ENCODE peak calls at places on chromosome 6, in four cellular contexts. K is HepG2, F is K562, C is GM12878. Y is an unnamed sample.

GRCh38 chr6:168270274-168271174 is 49.1 kb downstream of the DACT2 start:
- DNase-seq in K (no peak), F (no peak), C (no peak), Y (no peak)

GRCh38 chr6:7821426-7821825 is 89.2 kb downstream of the TXNDC5 start:
- DNase-seq in K (no peak), F (no peak), C (no peak), Y (no peak)

GRCh38 chr6:54786154-54786553 is 60.4 kb upstream of the FAM83B start:
- DNase-seq in K (no peak), F (no peak), C (no peak), Y (no peak)

GRCh38 chr6:39402239-39402751 is 79.8 kb upstream of the KCNK16 start:
- DNase-seq in K (no peak), F (no peak), C (no peak), Y (no peak)

GRCh38 chr6:93136111-93136510 is 283.2 kb downstream of the EPHA7 start:
- DNase-seq in K (no peak), F (no peak), C (no peak), Y (no peak)

GRCh38 chr6:26233608-26234420 is 131.2 kb upstream of the BTN3A2 start:
- DNase-seq in K (no peak), F (peak), C (peak), Y (no peak)

GRCh38 chr6:139344186-139344963 is 30.1 kb downstream of the CITED2 start:
- DNase-seq in K (no peak), F (no peak), C (no peak), Y (no peak)

GRCh38 chr6:90484903-90485302 is 102.0 kb downstream of the MAP3K7 start:
- DNase-seq in K (no peak), F (peak), C (no peak), Y (no peak)

GRCh38 chr6:2770171-2770570 is 5.0 kb downstream of the WRNIP1 start:
- DNase-seq in K (no peak), F (peak), C (no peak), Y (no peak)

GRCh38 chr6:235763-236360 is 56.4 kb upstream of the DUSP22 start:
- DNase-seq in K (peak), F (no peak), C (peak), Y (no peak)

GRCh38 chr6:144036064-144036873 is 28.2 kb upstream of the PLAGL1 start:
- DNase-seq in K (peak), F (no peak), C (no peak), Y (no peak)

GRCh38 chr6:22281691-22282090 is 15.1 kb downstream of the PRL start:
- DNase-seq in K (no peak), F (no peak), C (no peak), Y (no peak)

GRCh38 chr6:169289671-169290408 is 36.2 kb upstream of the THBS2 start:
- DNase-seq in K (no peak), F (no peak), C (no peak), Y (no peak)

GRCh38 chr6:21022343-21023107 is 488.3 kb downstream of the CDKAL1 start:
- DNase-seq in K (peak), F (no peak), C (peak), Y (no peak)

GRCh38 chr6:40788661-40789111 is 201.5 kb upstream of the LRFN2 start:
- DNase-seq in K (no peak), F (no peak), C (no peak), Y (no peak)

GRCh38 chr6:42451595-42452170 is at the start of gene TRERF1:
- DNase-seq in K (no peak), F (peak), C (no peak), Y (no peak)

GRCh38 chr6:140663094-140663493 is 1288.6 kb upstream of the CITED2 start:
- DNase-seq in K (no peak), F (no peak), C (no peak), Y (no peak)
- TF ChIP-seq POLR2A in K (no peak), F (no peak), C (no peak), Y (no peak)

GRCh38 chr6:125939796-125940195 is 16.8 kb upstream of the HINT3 start:
- DNase-seq in K (no peak), F (no peak), C (no peak), Y (no peak)
- TF ChIP-seq CREB1 in K (no peak), F (no peak), C (no peak), Y (no peak)

GRCh38 chr6:82363368-82364086 is at the start of gene TPBG:
- DNase-seq in K (peak), F (peak), C (no peak), Y (peak)
- TF ChIP-seq CTCF in K (peak), F (no peak), C (peak), Y (peak)

GRCh38 chr6:147667082-147667481 is 158.6 kb downstream of the SAMD5 start:
- DNase-seq in K (no peak), F (no peak), C (no peak), Y (no peak)
- TF ChIP-seq POLR2A in K (no peak), F (no peak), C (no peak), Y (no peak)

GRCh38 chr6:121971886-121972285 is 427.6 kb upstream of the HSF2 start:
- DNase-seq in K (no peak), F (no peak), C (no peak), Y (no peak)
- TF ChIP-seq CREB1 in K (no peak), F (no peak), C (no peak), Y (no peak)

GRCh38 chr6:159995405-159995804 is 26.5 kb downstream of the IGF2R start:
- DNase-seq in K (no peak), F (no peak), C (no peak), Y (no peak)
- TF ChIP-seq CTCF in K (no peak), F (no peak), C (no peak), Y (no peak)

GRCh38 chr6:134199848-134200606 is 117.9 kb downstream of the SGK1 start:
- DNase-seq in K (peak), F (no peak), C (no peak), Y (no peak)

GRCh38 chr6:134201716-134202115 is 116.2 kb downstream of the SGK1 start:
- DNase-seq in K (no peak), F (no peak), C (no peak), Y (no peak)

GRCh38 chr6:134207431-134207830 is 110.5 kb downstream of the SGK1 start:
- DNase-seq in K (no peak), F (no peak), C (no peak), Y (no peak)

GRCh38 chr6:134198093-134198492 is 119.8 kb downstream of the SGK1 start:
- DNase-seq in K (peak), F (no peak), C (no peak), Y (no peak)

GRCh38 chr6:134204031-134204430 is 113.9 kb downstream of the SGK1 start:
- DNase-seq in K (no peak), F (no peak), C (no peak), Y (no peak)
- TF ChIP-seq POLR2A in K (no peak), F (no peak), C (no peak), Y (no peak)

GRCh38 chr6:13611715-13612114 is 3.4 kb upstream of the NOL7 start:
- DNase-seq in K (no peak), F (no peak), C (peak), Y (no peak)

GRCh38 chr6:13613029-13613594 is 2.0 kb upstream of the NOL7 start:
- DNase-seq in K (no peak), F (no peak), C (no peak), Y (no peak)

GRCh38 chr6:13614926-13615801 is at the start of gene NOL7:
- DNase-seq in K (peak), F (peak), C (peak), Y (peak)

GRCh38 chr6:13615802-13616140 is 636 bp downstream of the NOL7 start:
- DNase-seq in K (no peak), F (peak), C (no peak), Y (peak)

DNA sequence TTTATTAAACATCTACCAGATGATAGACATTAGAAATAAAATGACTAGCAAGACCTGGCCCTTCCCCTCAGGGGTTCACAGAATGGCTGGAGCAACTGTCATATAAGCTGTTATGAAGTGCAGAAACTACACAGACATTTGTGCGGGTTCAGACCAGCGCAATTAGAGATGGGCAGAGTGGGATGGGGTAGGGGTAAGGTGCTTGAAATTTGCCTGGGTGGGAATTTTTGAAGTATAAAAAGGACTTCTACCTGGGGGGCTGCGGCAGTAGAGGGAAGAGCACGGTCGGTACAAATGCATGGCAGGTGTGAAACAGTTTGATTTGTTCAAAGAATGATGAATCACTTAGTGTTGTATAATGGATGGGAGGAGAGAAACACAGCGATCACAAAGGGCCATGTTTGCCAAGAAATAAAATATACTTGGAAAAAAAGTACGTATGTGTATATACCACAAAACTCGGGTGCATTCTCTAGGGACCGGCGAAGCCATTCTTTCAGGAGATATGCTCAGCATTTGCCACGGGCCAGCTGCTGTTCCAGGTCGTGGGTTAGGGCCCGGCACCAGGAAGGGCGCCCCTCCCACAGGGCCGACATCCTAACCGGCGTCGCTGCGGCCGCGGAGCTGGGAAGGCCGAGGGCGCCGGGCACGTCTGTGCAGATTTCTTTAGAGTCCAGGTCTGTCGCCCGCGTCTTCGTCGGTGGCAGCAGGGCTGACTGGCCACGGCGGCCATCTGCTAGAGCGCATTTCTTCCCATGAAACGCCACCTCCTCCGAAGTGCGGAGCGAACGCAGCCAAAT is 809 bp upstream of the NOL7 start:
- DNase-seq in K (peak), F (peak), C (no peak), Y (no peak)
- TF ChIP-seq CREB1 in K (no peak), F (no peak), C (no peak), Y (no peak)

GRCh38 chr6:127128066-127128465 is 9.6 kb downstream of the RSPO3 start:
- DNase-seq in K (no peak), F (no peak), C (no peak), Y (no peak)

GRCh38 chr6:127131772-127132171 is 13.3 kb downstream of the RSPO3 start:
- DNase-seq in K (no peak), F (no peak), C (no peak), Y (no peak)

GRCh38 chr6:127134136-127134535 is 15.7 kb downstream of the RSPO3 start:
- DNase-seq in K (no peak), F (no peak), C (no peak), Y (no peak)

GRCh38 chr6:127131275-127131674 is 12.8 kb downstream of the RSPO3 start:
- DNase-seq in K (no peak), F (no peak), C (no peak), Y (no peak)

DNA sequence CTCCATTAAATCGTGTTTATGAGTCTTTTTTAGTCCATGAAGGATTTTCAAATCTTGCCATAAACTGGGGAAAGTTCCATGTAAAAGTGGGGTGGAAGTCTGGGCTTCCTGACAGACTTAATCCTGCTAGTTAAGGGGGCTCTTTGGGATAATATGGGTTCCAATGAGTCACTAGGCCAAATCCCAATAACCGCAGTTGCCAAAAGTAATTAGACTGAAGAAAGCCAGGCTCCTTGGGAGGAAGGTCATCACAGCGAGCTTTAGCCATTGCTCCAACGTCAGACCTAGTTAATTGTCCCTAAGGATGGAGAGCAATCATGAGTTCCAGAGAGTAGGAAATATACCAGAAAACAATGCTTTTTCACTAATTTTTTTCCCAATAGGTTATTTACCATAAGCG is 10.8 kb downstream of the RSPO3 start:
- DNase-seq in K (no peak), F (no peak), C (no peak), Y (no peak)
- TF ChIP-seq CTCF in K (no peak), F (no peak), C (no peak), Y (no peak)

GRCh38 chr6:47283993-47284392 is 25.7 kb downstream of the TNFRSF21 start:
- DNase-seq in K (no peak), F (no peak), C (no peak), Y (no peak)

GRCh38 chr6:47286301-47286700 is 23.4 kb downstream of the TNFRSF21 start:
- DNase-seq in K (no peak), F (no peak), C (no peak), Y (no peak)

GRCh38 chr6:47290124-47290834 is 19.4 kb downstream of the TNFRSF21 start:
- DNase-seq in K (no peak), F (no peak), C (no peak), Y (no peak)

GRCh38 chr6:47292027-47292426 is 17.7 kb downstream of the TNFRSF21 start:
- DNase-seq in K (no peak), F (no peak), C (no peak), Y (no peak)

GRCh38 chr6:47288245-47289090 is 21.2 kb downstream of the TNFRSF21 start:
- DNase-seq in K (no peak), F (no peak), C (no peak), Y (no peak)
- TF ChIP-seq POLR2A in K (no peak), F (no peak), C (no peak), Y (no peak)